ENCODE peak calls at places on chromosomes 12 and 14, in eight cellular contexts. N is astrocyte of the spinal cord, P is stomach, S is GM06990, X is fibroblast of lung, B is adipocyte, K is AG10803, M is GM12864. I is an unnamed sample.

GRCh38 chr12:51886021-51886710 is 1.7 kb upstream of the ANKRD33 start:
- DNase-seq in M (no peak), B (peak), N (peak), K (peak), P (no peak), X (peak), S (no peak), I (peak)

GRCh38 chr12:131850856-131851559 is 22.8 kb downstream of the MMP17 start:
- DNase-seq in B (no peak), N (no peak), P (peak), S (peak), X (no peak), K (no peak), M (no peak), I (no peak)

GRCh38 chr14:92637228-92637627 is 111.2 kb downstream of the LGMN start:
- DNase-seq in N (peak), P (no peak), X (peak), S (no peak), K (no peak), M (no peak), B (no peak), I (no peak)

GRCh38 chr12:62191747-62192485 is 68.3 kb upstream of the USP15 start:
- DNase-seq in M (no peak), N (no peak), S (peak), X (peak), P (no peak), B (no peak), K (peak), I (no peak)

GRCh38 chr14:101817511-101818001 is 56.0 kb downstream of the PPP2R5C start:
- DNase-seq in P (no peak), K (no peak), B (no peak), N (no peak), X (no peak), M (no peak), S (no peak), I (no peak)

GRCh38 chr12:48221645-48222044 is 18.6 kb upstream of the OR10AD1 start:
- DNase-seq in K (no peak), B (no peak), X (no peak), P (no peak), S (no peak), M (no peak), N (no peak), I (no peak)

GRCh38 chr14:51118993-51119392 is 24.1 kb upstream of the TRIM9 start:
- DNase-seq in S (no peak), P (no peak), X (no peak), M (no peak), B (no peak), N (no peak), K (no peak), I (no peak)

GRCh38 chr14:79279645-79280399 is 931.5 kb downstream of the DIO2 start:
- DNase-seq in P (peak), N (no peak), B (peak), S (no peak), K (no peak), X (peak), M (no peak), I (no peak)

GRCh38 chr12:16076553-16076952 is 165.4 kb downstream of the DERA start:
- DNase-seq in K (peak), P (no peak), N (peak), X (peak), M (no peak), B (peak), S (no peak), I (peak)

GRCh38 chr14:101965145-101965531 is 765 bp downstream of the DYNC1H1 start:
- DNase-seq in K (peak), M (no peak), X (peak), P (peak), S (peak), B (peak), N (peak), I (peak)

GRCh38 chr12:71551529-71551928 is 111.9 kb downstream of the LGR5 start:
- DNase-seq in M (no peak), P (no peak), K (peak), B (peak), S (no peak), N (peak), X (peak), I (no peak)

GRCh38 chr12:45299132-45299692 is 83.3 kb downstream of the ANO6 start:
- DNase-seq in P (no peak), S (no peak), K (peak), B (peak), M (no peak), X (peak), N (peak), I (no peak)

GRCh38 chr12:59164991-59165718 is 244.9 kb upstream of the LRIG3 start:
- DNase-seq in S (no peak), B (peak), P (no peak), M (no peak), X (peak), N (peak), K (peak), I (no peak)

GRCh38 chr12:2167231-2167630 is 114.4 kb downstream of the CACNA1C start:
- DNase-seq in B (no peak), P (no peak), N (no peak), M (no peak), X (no peak), S (no peak), K (no peak), I (no peak)

GRCh38 chr14:33938131-33938949 is 12.5 kb downstream of the EGLN3 start:
- DNase-seq in K (peak), X (no peak), P (peak), B (no peak), S (no peak), M (no peak), N (no peak), I (no peak)

GRCh38 chr12:28998662-28999120 is 150.4 kb upstream of the FAR2 start:
- DNase-seq in K (peak), B (peak), P (no peak), M (no peak), S (no peak), N (peak), X (peak), I (no peak)

GRCh38 chr12:11716794-11717532 is 67.5 kb downstream of the ETV6 start:
- DNase-seq in N (peak), B (no peak), K (peak), P (no peak), S (no peak), X (peak), M (no peak), I (no peak)

GRCh38 chr14:77026930-77027537 is 1.5 kb downstream of the IRF2BPL start:
- DNase-seq in M (no peak), N (peak), S (peak), K (peak), X (peak), P (peak), B (peak), I (no peak)

GRCh38 chr14:91394105-91395081 is 23.2 kb downstream of the CCDC88C start:
- DNase-seq in P (no peak), X (no peak), K (no peak), B (no peak), N (no peak), M (no peak), S (no peak), I (no peak)

GRCh38 chr12:132570635-132571034 is 39.7 kb downstream of the LRCOL1 start:
- DNase-seq in N (no peak), P (no peak), S (no peak), B (no peak), K (no peak), X (no peak), M (no peak), I (no peak)

GRCh38 chr12:51403744-51404143 is 12.5 kb upstream of the GALNT6 start:
- DNase-seq in M (no peak), X (no peak), K (no peak), P (no peak), S (no peak), B (no peak), N (no peak), I (peak)

GRCh38 chr12:25852792-25853191 is 105.7 kb upstream of the RASSF8 start:
- DNase-seq in K (no peak), S (no peak), B (peak), X (peak), M (no peak), N (peak), P (no peak), I (no peak)

GRCh38 chr12:114783176-114783575 is 99.2 kb upstream of the TBX3 start:
- DNase-seq in X (peak), S (no peak), P (no peak), K (no peak), M (no peak), B (no peak), N (no peak), I (no peak)

GRCh38 chr12:132146772-132147422 is 2.6 kb downstream of the NOC4L start:
- DNase-seq in K (no peak), S (no peak), N (no peak), M (no peak), P (no peak), X (no peak), B (no peak), I (no peak)

GRCh38 chr14:29558516-29558915 is 369.1 kb downstream of the PRKD1 start:
- DNase-seq in N (no peak), M (no peak), B (peak), P (no peak), S (no peak), K (peak), X (peak), I (no peak)

GRCh38 chr12:78293039-78293686 is 462.5 kb downstream of the NAV3 start:
- DNase-seq in P (no peak), M (no peak), B (peak), X (peak), S (no peak), K (peak), N (no peak), I (no peak)
- H3K4me3 ChIP-seq in P (no peak), M (no peak), B (no peak), X (no peak), S (no peak), K (no peak), N (no peak), I (no peak)

DNA sequence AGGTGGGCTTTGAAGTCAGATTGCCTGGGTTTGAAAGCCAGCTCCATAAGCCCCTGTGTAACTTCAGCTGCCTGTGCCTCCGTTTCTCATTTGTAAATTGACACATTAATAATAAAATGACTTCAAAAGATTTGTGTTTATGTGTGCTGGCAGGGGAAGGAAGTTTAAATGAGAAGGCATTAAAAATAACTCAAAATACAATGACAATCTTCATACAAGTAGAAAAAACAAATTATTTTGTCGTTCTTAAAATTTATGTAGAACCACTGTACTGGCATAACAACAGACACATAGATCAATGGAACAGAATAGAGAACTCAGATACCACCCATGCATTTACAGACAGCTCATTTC is 83.0 kb downstream of the PPM1A start:
- DNase-seq in M (no peak), K (no peak), P (no peak), N (no peak), X (no peak), B (no peak), S (no peak), I (no peak)
- H3K4me3 ChIP-seq in M (no peak), K (no peak), P (peak), N (no peak), X (peak), B (peak), S (no peak), I (peak)

GRCh38 chr12:98893126-98893525 is 248.0 kb downstream of the APAF1 start:
- DNase-seq in X (no peak), K (no peak), S (no peak), B (no peak), N (no peak), M (no peak), P (no peak), I (no peak)
- H3K4me3 ChIP-seq in X (no peak), K (no peak), S (no peak), B (no peak), N (no peak), M (no peak), P (no peak), I (no peak)

DNA sequence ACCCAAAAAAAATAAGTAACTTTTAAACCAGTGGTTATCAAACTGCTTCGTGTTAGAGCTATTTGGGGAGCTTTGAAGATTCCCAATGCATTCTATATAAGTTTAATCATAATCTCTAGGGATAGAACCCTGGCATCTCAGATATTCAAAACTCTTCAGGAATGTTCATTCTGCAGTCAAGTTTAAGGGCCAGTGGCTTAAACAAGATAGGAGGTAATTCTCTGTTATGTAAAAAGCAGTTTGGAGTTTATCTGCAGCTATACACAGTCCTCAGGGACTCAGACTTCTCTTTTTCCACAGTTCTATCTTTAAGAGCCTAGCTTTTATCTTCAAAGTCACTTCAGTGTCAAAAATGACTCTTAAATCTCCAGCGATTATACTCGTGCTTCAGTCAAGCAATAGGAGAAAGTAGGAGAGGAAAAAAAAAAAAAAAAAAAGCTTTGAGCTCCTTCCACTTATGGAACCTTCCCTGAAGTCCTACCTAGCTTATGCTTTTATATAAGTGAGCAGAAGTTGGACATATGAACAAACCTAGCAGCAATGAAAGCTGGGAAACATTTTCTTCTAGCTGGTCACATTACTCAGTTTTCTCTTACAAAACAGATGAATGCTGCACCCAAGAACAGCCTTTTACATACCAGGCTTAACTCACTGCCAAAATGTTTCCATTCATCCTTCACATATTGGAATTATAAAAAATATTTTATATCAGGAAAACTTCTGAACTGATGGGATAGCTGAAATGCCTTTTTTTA is 302.8 kb downstream of the FSCB start:
- DNase-seq in M (no peak), X (no peak), N (peak), B (no peak), P (no peak), S (no peak), K (no peak), I (no peak)
- H3K4me3 ChIP-seq in M (no peak), X (no peak), N (no peak), B (peak), P (no peak), S (no peak), K (no peak), I (no peak)

DNA sequence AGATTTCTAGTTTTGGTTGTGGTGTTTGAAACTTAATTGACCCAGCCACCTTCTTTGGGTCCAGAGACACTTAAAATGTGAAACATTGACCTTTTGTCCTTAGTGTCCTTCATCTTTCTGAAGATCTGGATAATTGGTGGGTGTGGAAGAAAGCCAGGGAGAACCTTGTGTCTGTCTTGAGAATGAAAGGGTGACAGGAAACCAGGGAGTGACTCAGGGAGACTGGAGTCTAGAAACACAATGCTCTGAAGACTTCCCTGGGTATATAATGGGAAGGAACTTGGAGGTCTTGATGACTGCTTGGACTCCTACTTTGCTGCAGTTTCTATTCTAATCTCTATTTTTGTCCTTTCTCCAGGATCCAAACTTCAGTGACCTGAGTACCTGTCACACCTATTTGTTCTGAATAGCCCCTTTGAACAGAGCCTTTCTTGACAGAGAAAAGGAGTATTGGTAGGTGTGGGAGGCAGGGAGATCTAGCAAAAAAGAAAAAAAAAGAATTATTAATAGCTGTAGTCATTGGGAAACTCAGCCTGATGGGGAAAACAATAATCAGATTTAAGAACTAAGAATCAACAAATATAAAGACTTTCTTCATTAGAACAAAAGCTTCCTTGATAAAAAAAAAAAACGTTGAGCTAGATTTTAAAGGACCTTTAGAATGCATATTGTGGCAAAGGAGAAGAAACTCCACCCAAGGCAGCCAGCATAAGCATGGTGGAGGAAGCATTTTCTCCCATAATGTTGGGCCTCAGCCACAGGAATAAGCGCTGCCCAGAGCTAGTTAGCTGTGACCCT is 78.0 kb upstream of the HOXC13 start:
- DNase-seq in P (no peak), B (no peak), M (no peak), N (no peak), K (no peak), S (no peak), X (no peak), I (no peak)
- H3K4me3 ChIP-seq in P (no peak), B (no peak), M (no peak), N (no peak), K (no peak), S (no peak), X (no peak), I (no peak)

GRCh38 chr12:60201891-60202290 is 606.1 kb downstream of the SLC16A7 start:
- DNase-seq in K (peak), S (no peak), P (no peak), X (peak), B (peak), M (no peak), N (peak), I (no peak)
- H3K4me3 ChIP-seq in K (no peak), S (no peak), P (no peak), X (no peak), B (no peak), M (no peak), N (no peak), I (no peak)

GRCh38 chr14:100168515-100168914 is 9.1 kb upstream of the DEGS2 start:
- DNase-seq in N (no peak), S (no peak), M (no peak), B (no peak), K (no peak), P (no peak), X (no peak), I (no peak)

GRCh38 chr14:100165376-100165775 is 5.9 kb upstream of the DEGS2 start:
- DNase-seq in S (no peak), B (peak), M (no peak), K (no peak), X (no peak), P (peak), N (no peak), I (no peak)

GRCh38 chr14:100164808-100165207 is 5.4 kb upstream of the DEGS2 start:
- DNase-seq in M (no peak), B (no peak), P (no peak), K (no peak), N (no peak), S (no peak), X (no peak), I (no peak)

GRCh38 chr14:100170880-100171279 is 11.4 kb upstream of the DEGS2 start:
- DNase-seq in N (no peak), P (no peak), X (no peak), K (no peak), S (no peak), M (no peak), B (no peak), I (no peak)

GRCh38 chr14:100165825-100166520 is 6.5 kb upstream of the DEGS2 start:
- DNase-seq in S (no peak), M (no peak), K (no peak), X (no peak), B (no peak), P (no peak), N (no peak), I (no peak)
- H3K4me3 ChIP-seq in S (peak), M (peak), K (peak), X (no peak), B (peak), P (peak), N (no peak), I (no peak)

DNA sequence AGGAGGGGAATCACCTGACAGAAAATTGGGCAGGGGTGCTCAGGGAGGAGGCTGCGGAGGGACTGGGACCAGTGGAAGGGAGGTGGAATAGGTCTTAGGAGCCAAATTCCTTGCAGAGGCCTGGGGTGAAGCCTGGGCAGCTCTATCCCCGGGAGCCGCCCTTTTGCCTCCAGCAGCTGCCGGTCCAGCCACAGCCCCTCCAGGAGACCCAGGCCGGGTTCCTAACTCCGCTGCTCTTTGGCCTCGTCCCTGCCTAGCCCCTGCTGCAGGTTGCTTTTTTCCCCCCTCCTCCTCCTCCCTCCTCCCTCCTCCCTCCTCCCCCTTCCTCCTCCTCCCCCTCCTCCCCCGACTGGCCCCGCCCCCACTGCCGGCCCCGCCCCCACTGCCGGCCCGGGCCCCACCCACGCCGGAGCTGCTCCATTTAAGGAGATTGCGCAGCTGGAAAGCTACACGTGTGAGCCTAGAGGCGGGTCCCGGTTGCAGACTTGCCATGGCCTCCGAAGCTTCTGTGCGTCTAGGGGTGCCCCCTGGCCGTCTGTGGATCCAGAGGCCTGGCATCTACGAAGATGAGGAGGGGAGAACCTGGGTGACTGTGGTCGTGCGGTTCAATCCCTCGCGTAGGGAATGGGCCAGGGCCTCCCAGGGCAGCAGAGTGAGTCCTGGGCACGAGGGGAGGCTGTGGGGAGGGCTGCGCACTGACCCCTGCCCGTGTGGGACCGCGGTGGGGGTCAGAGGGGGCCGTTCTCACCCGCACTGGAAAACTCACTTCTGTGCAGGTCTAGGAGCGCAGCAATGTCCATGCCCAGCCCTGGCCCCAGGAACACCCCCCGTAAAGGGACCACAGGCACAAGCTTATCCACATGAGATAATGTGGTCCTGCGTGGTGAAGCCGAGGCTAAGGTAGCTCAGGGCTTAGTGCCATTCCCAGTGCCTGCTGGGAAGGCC is at the start of gene TCL1B:
- DNase-seq in B (no peak), P (no peak), S (no peak), X (no peak), N (no peak), K (no peak), M (no peak), I (no peak)
- H3K4me3 ChIP-seq in B (no peak), P (no peak), S (no peak), X (no peak), N (no peak), K (no peak), M (no peak), I (no peak)

GRCh38 chr12:121053706-121054105 is 14.7 kb upstream of the OASL start:
- DNase-seq in B (no peak), S (no peak), X (no peak), K (no peak), N (no peak), P (no peak), M (no peak), I (no peak)
- H3K4me3 ChIP-seq in B (no peak), S (no peak), X (no peak), K (no peak), N (no peak), P (no peak), M (no peak), I (no peak)